ENCODE peak calls at places on chromosomes 7 and 10, in nine cellular contexts. O is breast epithelium, T is neural progenitor cell, X is transverse colon, G is GM23338, S is fibroblast of pulmonary artery, M is A549, A is thoracic aorta, K is MCF 10A. P is an unnamed sample.

GRCh38 chr7:135333196-135333595 is 99.6 kb downstream of the STRA8 start:
- DNase-seq in G (no peak), O (no peak), T (no peak), S (peak; percentile 22), X (no peak), K (peak; percentile 84), M (no peak), A (no peak), P (no peak)

GRCh38 chr10:104098360-104098925 is 12.8 kb upstream of the COL17A1 start:
- DNase-seq in M (no peak), O (no peak), X (no peak), A (no peak), K (no peak), G (no peak), S (peak; percentile 38), T (no peak), P (no peak)

GRCh38 chr7:82506702-82507101 is 63.1 kb upstream of the CACNA2D1 start:
- DNase-seq in M (no peak), X (peak; percentile 9), K (no peak), O (peak; percentile 50), A (peak; percentile 14), S (peak; percentile 46), T (no peak), G (no peak), P (no peak)

GRCh38 chr10:567869-568268 is 121.6 kb downstream of the DIP2C start:
- DNase-seq in G (no peak), X (no peak), M (no peak), S (no peak), K (no peak), A (no peak), T (no peak), O (no peak), P (no peak)

GRCh38 chr10:75941181-75941580 is 509.8 kb downstream of the LRMDA start:
- DNase-seq in G (no peak), O (no peak), X (no peak), T (no peak), M (no peak), A (no peak), S (no peak), K (no peak), P (no peak)

GRCh38 chr10:131174651-131175540 is 136.6 kb downstream of the TCERG1L start:
- DNase-seq in M (no peak), G (no peak), A (no peak), S (no peak), T (no peak), K (no peak), X (no peak), O (no peak), P (no peak)

GRCh38 chr7:75982306-75983064 is 11.9 kb downstream of the TMEM120A start:
- DNase-seq in T (no peak), G (no peak), X (no peak), K (no peak), O (no peak), M (no peak), S (no peak), A (no peak), P (no peak)

GRCh38 chr7:411677-412312 is 107.9 kb downstream of the PDGFA start:
- DNase-seq in M (no peak), K (no peak), X (no peak), A (no peak), S (no peak), T (no peak), O (peak; percentile 27), G (no peak), P (no peak)

GRCh38 chr10:78905940-78906308 is 162.8 kb upstream of the ZMIZ1 start:
- DNase-seq in A (no peak), X (no peak), M (no peak), O (no peak), S (no peak), G (peak; percentile 19), K (no peak), T (peak; percentile 54), P (no peak)

GRCh38 chr10:78909268-78909667 is 159.5 kb upstream of the ZMIZ1 start:
- DNase-seq in M (no peak), T (peak; percentile 45), A (no peak), O (no peak), G (no peak), S (no peak), K (no peak), X (no peak), P (no peak)

GRCh38 chr10:78905015-78905939 is 163.5 kb upstream of the ZMIZ1 start:
- DNase-seq in O (no peak), G (no peak), T (no peak), A (no peak), S (no peak), M (no peak), X (no peak), K (no peak), P (no peak)

GRCh38 chr10:78906734-78907385 is 161.9 kb upstream of the ZMIZ1 start:
- DNase-seq in S (no peak), X (no peak), K (no peak), T (no peak), G (no peak), A (no peak), M (no peak), O (no peak), P (no peak)

DNA sequence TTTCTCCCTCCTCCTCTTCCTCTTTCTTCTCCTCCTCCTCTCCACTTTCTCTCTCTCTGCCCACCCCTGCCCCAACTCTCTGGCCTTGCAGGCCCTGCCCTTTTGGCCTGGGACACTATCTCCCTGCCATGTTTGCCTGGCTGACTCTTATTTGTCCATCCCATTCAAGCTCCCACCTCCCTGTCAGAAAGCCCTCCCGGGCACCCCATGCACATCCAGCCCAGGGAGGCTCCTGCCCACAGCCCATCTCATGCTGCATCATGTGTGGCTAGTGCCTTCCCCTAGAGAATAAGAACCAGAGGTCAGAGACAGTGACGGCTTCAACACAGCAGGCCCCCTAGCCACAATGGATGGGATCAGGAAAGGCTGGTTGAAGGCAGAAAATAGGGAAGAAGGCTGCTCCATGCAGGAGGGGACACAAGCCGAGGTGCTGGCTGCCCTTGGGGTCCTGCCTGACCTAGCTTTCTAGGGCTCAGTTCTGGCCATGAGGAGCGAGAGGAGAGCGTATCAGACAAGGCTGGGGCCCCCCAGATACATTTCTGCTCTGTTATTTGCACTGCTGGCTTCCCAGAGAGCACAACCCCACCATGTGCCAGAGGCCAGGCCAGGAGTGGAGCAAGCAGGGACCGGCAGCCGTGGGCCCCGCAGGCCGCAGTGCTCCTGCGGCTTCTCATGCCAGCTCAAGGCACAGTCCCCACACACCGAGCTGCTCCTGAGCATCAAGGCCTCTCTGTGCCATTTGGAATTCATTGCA is 161.1 kb upstream of the ZMIZ1 start:
- DNase-seq in X (no peak), S (no peak), T (peak; percentile 49), K (no peak), G (no peak), M (no peak), A (no peak), O (no peak), P (no peak)
- TF ChIP-seq CTCF in X (no peak), S (no peak), T (no peak), K (no peak), G (no peak), M (no peak), A (no peak), O (no peak), P (no peak)

GRCh38 chr7:51455513-51455912 is 138.9 kb upstream of the COBL start:
- DNase-seq in K (no peak), X (no peak), T (no peak), G (no peak), A (no peak), S (no peak), M (no peak), O (no peak), P (no peak)

GRCh38 chr7:51452694-51453093 is 136.1 kb upstream of the COBL start:
- DNase-seq in M (no peak), S (no peak), T (no peak), K (no peak), A (no peak), X (no peak), G (no peak), O (no peak), P (no peak)

GRCh38 chr7:51450541-51450940 is 133.9 kb upstream of the COBL start:
- DNase-seq in M (no peak), O (no peak), T (no peak), S (no peak), K (no peak), A (no peak), X (no peak), G (no peak), P (no peak)

GRCh38 chr7:51455086-51455485 is 138.5 kb upstream of the COBL start:
- DNase-seq in S (no peak), T (no peak), K (no peak), M (no peak), X (no peak), O (no peak), G (no peak), A (no peak), P (no peak)

DNA sequence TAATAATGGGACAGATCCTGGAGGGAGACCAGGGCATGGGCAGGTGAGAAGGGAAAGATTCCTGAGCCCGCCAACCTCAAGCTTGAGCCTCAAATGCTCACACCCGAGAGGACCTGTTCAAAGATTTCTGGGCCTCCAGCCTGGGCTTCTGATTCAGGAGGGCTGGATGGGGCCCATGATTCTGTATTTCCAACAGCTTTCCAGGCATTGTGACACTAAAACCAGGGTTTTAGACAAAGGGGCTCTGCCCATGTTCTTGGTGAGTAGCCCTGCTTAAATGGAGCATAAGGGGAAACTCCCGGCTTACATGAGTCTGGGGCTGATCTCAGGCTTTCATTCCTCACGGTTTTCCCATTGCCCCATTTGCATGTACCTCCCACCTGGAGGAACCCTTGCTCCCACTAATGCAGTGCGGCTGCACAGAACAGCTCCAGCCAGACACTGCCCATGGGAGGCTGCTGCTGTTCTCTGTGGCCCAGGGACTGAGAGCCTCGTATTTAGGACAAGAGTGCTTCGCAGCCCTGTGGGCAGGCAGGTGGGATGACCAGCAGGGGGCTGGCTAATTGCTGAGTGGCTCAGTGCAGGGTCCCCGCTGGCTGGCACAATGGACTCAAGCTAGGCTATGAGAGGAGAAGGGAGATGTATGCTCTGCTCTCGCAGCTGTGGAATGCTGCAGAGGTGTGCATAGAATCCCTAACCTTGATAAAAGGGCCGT is 135.3 kb upstream of the COBL start:
- DNase-seq in A (no peak), O (no peak), K (no peak), M (no peak), G (peak; percentile 81), S (no peak), X (no peak), T (peak; percentile 72), P (no peak)
- TF ChIP-seq CTCF in A (no peak), O (no peak), K (no peak), M (no peak), G (peak; percentile 57), S (no peak), X (no peak), T (peak; percentile 48), P (no peak)

GRCh38 chr7:70530191-70530590 is 601.8 kb upstream of the GALNT17 start:
- DNase-seq in G (no peak), X (no peak), A (no peak), T (no peak), O (no peak), M (no peak), K (no peak), S (no peak), P (no peak)
- TF ChIP-seq CTCF in G (no peak), X (no peak), A (no peak), T (no peak), O (no peak), M (no peak), K (no peak), S (no peak), P (no peak)

DNA sequence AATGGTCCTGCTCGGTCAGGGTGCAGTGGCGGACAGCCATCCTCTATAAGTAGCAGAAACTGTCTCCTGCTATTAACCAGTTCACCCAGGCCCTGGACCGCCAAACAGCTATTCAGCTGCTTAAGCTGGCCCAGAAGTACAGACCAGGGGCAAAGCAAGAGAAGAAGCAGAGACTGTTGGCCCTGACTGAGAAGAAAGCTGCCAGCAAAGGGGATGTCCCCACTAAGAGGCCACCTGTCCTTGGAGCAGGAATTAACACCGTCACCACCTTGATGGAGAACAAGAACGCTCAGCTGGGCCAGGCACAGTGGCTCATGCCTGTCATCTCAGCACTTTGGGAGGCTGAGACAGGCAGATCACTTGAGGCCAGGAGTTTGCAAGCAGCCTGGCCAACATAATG is 5.6 kb upstream of the NSUN5 start:
- DNase-seq in X (no peak), S (no peak), T (no peak), K (no peak), A (no peak), M (no peak), O (no peak), G (no peak), P (no peak)
- TF ChIP-seq CTCF in X (no peak), S (no peak), T (no peak), K (no peak), A (no peak), M (no peak), O (no peak), G (no peak), P (no peak)

P was measured in AG09309.